ENCODE peak calls at places on chromosomes 2 and 18, in four cellular contexts. One of them, this sample, is unnamed.
A peak's percentile ranks its signal among the peaks of the same experiment; 100 is the strongest.

GRCh38 chr18:2529154-2529553 is 42.2 kb downstream of the METTL4 start:
- DNase-seq in HFFc6: no peak
- DNase-seq in activated T-cell treated with anti-CD3 and anti-CD28 coated beads, Interleukin-2, amount 50 U/mL, for 72 hours: no peak
- DNase-seq in fibroblast of pulmonary artery: peak; percentile 61
- DNase-seq in this sample: no peak

GRCh38 chr2:28821295-28821958 is 10.8 kb downstream of the SPDYA start:
- DNase-seq in activated T-cell treated with anti-CD3 and anti-CD28 coated beads, Interleukin-2, amount 50 U/mL, for 72 hours: peak; percentile 76
- DNase-seq in fibroblast of pulmonary artery: peak; percentile 75
- DNase-seq in HFFc6: peak; percentile 46
- DNase-seq in this sample: peak; percentile 62

GRCh38 chr2:180707867-180708205 is 272.6 kb upstream of the UBE2E3 start:
- DNase-seq in fibroblast of pulmonary artery: peak; percentile 96
- DNase-seq in activated T-cell treated with anti-CD3 and anti-CD28 coated beads, Interleukin-2, amount 50 U/mL, for 72 hours: no peak
- DNase-seq in HFFc6: peak; percentile 92
- DNase-seq in this sample: no peak

GRCh38 chr2:49616800-49617199 is 462.5 kb upstream of the FSHR start:
- DNase-seq in fibroblast of pulmonary artery: peak; percentile 46
- DNase-seq in HFFc6: no peak
- DNase-seq in activated T-cell treated with anti-CD3 and anti-CD28 coated beads, Interleukin-2, amount 50 U/mL, for 72 hours: no peak
- DNase-seq in this sample: no peak

GRCh38 chr2:240876475-240877251 is 8.0 kb downstream of the AGXT start:
- DNase-seq in activated T-cell treated with anti-CD3 and anti-CD28 coated beads, Interleukin-2, amount 50 U/mL, for 72 hours: no peak
- DNase-seq in HFFc6: no peak
- DNase-seq in fibroblast of pulmonary artery: no peak
- DNase-seq in this sample: peak; percentile 6

GRCh38 chr2:200695178-200695930 is 109.5 kb downstream of the AOX1 start:
- DNase-seq in activated T-cell treated with anti-CD3 and anti-CD28 coated beads, Interleukin-2, amount 50 U/mL, for 72 hours: no peak
- DNase-seq in HFFc6: no peak
- DNase-seq in fibroblast of pulmonary artery: no peak
- DNase-seq in this sample: no peak

GRCh38 chr2:23824777-23825212 is 102.1 kb downstream of the ATAD2B start:
- DNase-seq in fibroblast of pulmonary artery: peak; percentile 76
- DNase-seq in activated T-cell treated with anti-CD3 and anti-CD28 coated beads, Interleukin-2, amount 50 U/mL, for 72 hours: peak; percentile 33
- DNase-seq in HFFc6: peak; percentile 59
- DNase-seq in this sample: peak; percentile 49

GRCh38 chr18:49529596-49529995 is 32.3 kb upstream of the LIPG start:
- DNase-seq in fibroblast of pulmonary artery: no peak
- DNase-seq in HFFc6: no peak
- DNase-seq in activated T-cell treated with anti-CD3 and anti-CD28 coated beads, Interleukin-2, amount 50 U/mL, for 72 hours: no peak
- DNase-seq in this sample: no peak

GRCh38 chr2:43302311-43303051 is 76.1 kb upstream of the ZFP36L2 start:
- DNase-seq in fibroblast of pulmonary artery: no peak
- DNase-seq in activated T-cell treated with anti-CD3 and anti-CD28 coated beads, Interleukin-2, amount 50 U/mL, for 72 hours: no peak
- DNase-seq in HFFc6: no peak
- DNase-seq in this sample: no peak

GRCh38 chr2:65549262-65550036 is 117.0 kb upstream of the SPRED2 start:
- DNase-seq in activated T-cell treated with anti-CD3 and anti-CD28 coated beads, Interleukin-2, amount 50 U/mL, for 72 hours: no peak
- DNase-seq in fibroblast of pulmonary artery: no peak
- DNase-seq in HFFc6: no peak
- DNase-seq in this sample: peak; percentile 14

GRCh38 chr2:15399241-15399640 is 161.9 kb downstream of the NBAS start:
- DNase-seq in HFFc6: no peak
- DNase-seq in activated T-cell treated with anti-CD3 and anti-CD28 coated beads, Interleukin-2, amount 50 U/mL, for 72 hours: no peak
- DNase-seq in fibroblast of pulmonary artery: no peak
- DNase-seq in this sample: no peak

GRCh38 chr2:137336067-137336466 is 570.7 kb downstream of the THSD7B start:
- DNase-seq in fibroblast of pulmonary artery: no peak
- DNase-seq in activated T-cell treated with anti-CD3 and anti-CD28 coated beads, Interleukin-2, amount 50 U/mL, for 72 hours: no peak
- DNase-seq in HFFc6: no peak
- DNase-seq in this sample: no peak

GRCh38 chr2:204669386-204669785 is 124.1 kb downstream of the PARD3B start:
- DNase-seq in HFFc6: no peak
- DNase-seq in activated T-cell treated with anti-CD3 and anti-CD28 coated beads, Interleukin-2, amount 50 U/mL, for 72 hours: no peak
- DNase-seq in fibroblast of pulmonary artery: peak; percentile 72
- DNase-seq in this sample: no peak

GRCh38 chr18:55318864-55319516 is 269.0 kb downstream of the TCF4 start:
- DNase-seq in activated T-cell treated with anti-CD3 and anti-CD28 coated beads, Interleukin-2, amount 50 U/mL, for 72 hours: no peak
- DNase-seq in fibroblast of pulmonary artery: peak; percentile 70
- DNase-seq in HFFc6: peak; percentile 42
- DNase-seq in this sample: no peak